ENCODE peak calls at places on chromosomes 16 and 17, in six cellular contexts. O is colonic mucosa, Y is stomach, M is heart left ventricle, X is left lung, V is PC-3. W is an unnamed sample. For H3K4me1, the result is how much of the 10 kb centered on the place peaks cover.

GRCh38 chr16:85332175-85332574 is 219.9 kb upstream of the CIBAR2 start:
- DNase-seq in V (no peak), X (no peak), Y (no peak), M (no peak), O (no peak), W (peak)

GRCh38 chr17:73138541-73139138 is 26.2 kb upstream of the SSTR2 start:
- DNase-seq in X (no peak), Y (no peak), M (no peak), O (no peak), V (no peak), W (peak)

GRCh38 chr17:83057793-83058477 is 21.5 kb upstream of the METRNL start:
- DNase-seq in O (no peak), X (peak), V (no peak), Y (peak), M (peak), W (peak)

GRCh38 chr17:81553018-81553615 is 964 bp upstream of the FAAP100 start:
- DNase-seq in M (peak), X (peak), Y (peak), V (peak), O (peak), W (peak)

GRCh38 chr16:59567496-59567895 is 833.4 kb upstream of the GOT2 start:
- DNase-seq in M (no peak), V (no peak), X (no peak), Y (no peak), O (no peak), W (peak)

GRCh38 chr17:39678340-39679116 is 9.3 kb downstream of the PGAP3 start:
- DNase-seq in O (peak), Y (peak), X (no peak), M (no peak), V (no peak), W (no peak)

GRCh38 chr16:57508084-57508425 is 21.8 kb upstream of the DOK4 start:
- DNase-seq in M (no peak), O (no peak), X (no peak), Y (no peak), V (no peak), W (no peak)

GRCh38 chr16:17222756-17223411 is 247.9 kb downstream of the XYLT1 start:
- DNase-seq in X (peak), Y (no peak), M (no peak), V (no peak), O (no peak), W (no peak)

GRCh38 chr17:81511800-81512559 is 619 bp downstream of the ACTG1 start:
- DNase-seq in Y (no peak), X (peak), V (no peak), M (no peak), O (peak), W (no peak)

GRCh38 chr17:34669511-34669910 is 90.1 kb downstream of the TMEM132E start:
- DNase-seq in X (no peak), V (no peak), M (no peak), O (no peak), Y (no peak), W (no peak)

GRCh38 chr16:11016993-11017392 is 72.6 kb downstream of the CLEC16A start:
- DNase-seq in X (peak), O (peak), M (no peak), V (peak), Y (peak), W (no peak)

GRCh38 chr17:74429604-74430384 is 2.1 kb upstream of the GPRC5C start:
- DNase-seq in V (peak), M (peak), O (peak), X (no peak), Y (peak), W (peak)

GRCh38 chr16:14300631-14301149 is 229.6 kb downstream of the MRTFB start:
- DNase-seq in V (peak), M (peak), X (peak), O (peak), Y (peak), W (peak)

GRCh38 chr16:69186642-69187386 is at the start of gene SNTB2:
- DNase-seq in X (peak), Y (peak), V (peak), O (peak), M (peak), W (peak)

GRCh38 chr17:50564916-50565315 is 4.4 kb downstream of the CACNA1G start:
- DNase-seq in Y (no peak), O (peak), V (no peak), X (peak), M (peak), W (no peak)

GRCh38 chr16:86576591-86577313 is 1.6 kb upstream of the FOXL1 start:
- DNase-seq in X (no peak), M (no peak), V (peak), Y (no peak), O (no peak), W (no peak)

GRCh38 chr16:86577314-86577971 is 906 bp upstream of the FOXL1 start:
- DNase-seq in X (no peak), O (no peak), V (no peak), M (no peak), Y (no peak), W (no peak)

GRCh38 chr16:86579268-86580062 is 1.1 kb downstream of the FOXL1 start:
- DNase-seq in V (no peak), O (no peak), X (no peak), M (no peak), Y (no peak), W (peak)

GRCh38 chr16:86578499-86579267 is at the start of gene FOXL1:
- DNase-seq in V (no peak), X (no peak), Y (no peak), M (no peak), O (no peak), W (peak)

DNA sequence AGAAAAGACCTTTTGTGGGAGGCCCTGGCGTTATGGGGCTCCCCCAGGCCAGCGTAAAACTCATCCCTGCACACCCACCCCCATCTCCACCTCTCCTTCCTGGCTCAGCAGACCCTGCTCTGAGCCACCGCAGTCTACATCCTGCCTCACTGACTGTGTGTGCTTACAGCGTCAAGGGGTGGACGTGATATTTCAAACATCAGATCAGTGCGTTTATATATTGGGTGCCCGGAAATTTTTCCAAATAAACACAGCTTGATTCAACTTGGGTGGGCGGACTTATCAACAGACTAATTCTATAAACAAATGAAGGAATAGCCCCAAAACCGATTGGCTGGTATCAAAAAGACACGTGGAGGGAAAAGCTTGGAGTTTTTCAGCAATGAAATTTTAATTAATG is 293 bp upstream of the FOXL1 start:
- DNase-seq in O (no peak), V (no peak), Y (no peak), M (no peak), X (no peak), W (no peak)
- H3K4me1 ChIP-seq in O (under half), V (under half), Y (under half), M (under half), X (under half), W (under half)

DNA sequence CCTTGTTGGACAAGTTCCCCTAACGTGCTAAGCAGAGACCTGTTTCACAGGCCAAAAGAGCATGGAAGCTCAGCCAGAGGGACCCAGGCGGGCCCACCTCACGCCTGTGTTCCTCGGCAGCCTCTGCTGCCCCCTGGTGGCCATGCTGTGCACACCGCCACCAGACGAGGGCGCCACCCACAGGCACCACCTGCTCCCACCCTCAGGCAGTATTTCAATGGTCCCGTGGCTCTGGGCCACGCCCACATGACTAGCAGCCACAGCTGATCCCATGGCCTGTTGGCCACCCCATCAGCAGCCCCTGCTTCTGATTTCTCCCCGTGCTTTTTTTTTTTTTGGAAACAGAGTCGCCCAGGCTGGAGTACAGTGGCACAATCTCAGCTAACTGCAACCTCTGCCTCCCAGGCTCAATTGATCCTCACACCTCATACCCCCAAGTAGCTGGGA is 18.9 kb downstream of the MPG start:
- DNase-seq in M (peak), X (peak), V (peak), O (peak), Y (peak), W (peak)
- TF ChIP-seq CTCF in M (peak), X (peak), V (peak), O (peak), Y (peak), W (peak)

DNA sequence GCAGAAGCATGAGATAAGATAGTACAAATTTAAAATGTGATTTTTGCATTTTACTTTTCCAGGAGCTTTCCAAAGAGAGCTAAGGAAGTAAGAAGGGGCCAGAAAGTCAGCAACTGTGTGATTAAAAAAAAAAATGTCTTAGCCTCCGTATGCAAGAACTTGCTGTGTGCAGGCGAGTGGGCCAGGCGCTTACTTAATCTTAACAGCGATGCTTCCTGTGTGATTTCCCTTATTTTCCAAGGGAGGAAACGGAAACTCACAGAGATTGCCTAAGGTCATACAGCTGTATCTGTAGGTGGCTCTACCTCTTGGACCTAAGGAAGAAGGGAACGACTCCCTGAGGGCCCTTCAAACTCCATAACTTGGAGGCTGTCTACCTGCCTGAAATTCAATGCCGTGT is 11.1 kb downstream of the HS3ST3B1 start:
- DNase-seq in O (no peak), Y (no peak), M (no peak), V (no peak), X (no peak), W (no peak)
- H3K4me1 ChIP-seq in O (under half), Y (under half), M (under half), V (under half), X (under half), W (under half)

DNA sequence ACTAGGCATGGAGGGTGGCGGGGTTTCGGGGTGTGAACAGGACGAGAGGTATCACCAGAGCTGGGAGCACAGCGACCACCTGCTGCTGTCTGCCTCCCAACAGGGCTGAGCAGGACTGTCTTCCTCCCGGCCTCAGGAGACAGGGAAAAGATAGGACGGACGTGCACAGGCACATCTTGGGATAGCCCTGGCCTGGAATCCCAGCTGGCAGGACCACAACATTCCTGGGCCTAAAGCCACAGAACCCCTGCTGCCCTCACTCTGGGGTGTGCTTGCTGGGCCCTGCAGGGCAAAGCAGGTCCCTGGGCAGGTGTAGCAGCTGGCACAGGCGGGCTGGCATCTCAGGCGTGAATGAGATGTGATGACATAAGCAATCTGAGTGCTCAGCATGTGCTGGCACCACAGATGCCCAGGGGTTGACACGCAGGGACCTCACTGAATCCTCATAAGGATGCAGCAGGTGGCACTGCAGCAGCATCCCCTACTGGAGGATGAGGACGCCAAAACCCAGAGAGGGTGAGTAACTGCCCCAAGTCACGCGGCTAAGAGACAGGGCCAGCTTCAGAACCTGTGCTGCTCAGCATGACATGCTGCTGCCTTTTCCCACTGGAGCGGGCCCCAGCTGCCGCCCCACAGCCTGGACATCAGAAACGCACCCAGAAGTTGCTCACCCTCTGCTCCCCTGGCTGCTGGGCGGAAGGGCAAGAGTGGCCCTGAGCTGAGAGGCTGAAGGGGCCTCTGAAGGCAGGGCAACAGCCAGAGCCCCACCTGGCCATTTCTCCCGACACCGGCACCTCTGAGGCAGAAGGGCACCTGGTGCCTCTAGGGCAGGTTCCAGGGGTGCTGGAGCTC is 7.1 kb downstream of the CORO7 start:
- DNase-seq in Y (no peak), O (no peak), V (peak), M (no peak), X (no peak), W (no peak)
- TF ChIP-seq CTCF in Y (no peak), O (no peak), V (peak), M (no peak), X (no peak), W (peak)

GRCh38 chr16:88974641-88975215 is 2.3 kb downstream of the CBFA2T3 start:
- DNase-seq in V (no peak), O (no peak), M (no peak), Y (no peak), X (no peak), W (no peak)
- H3K4me1 ChIP-seq in V (under half), O (under half), M (under half), Y (under half), X (half or more), W (under half)

W was measured in neural progenitor cell.